ENCODE peak calls at places on chromosomes 4 and X, in ten cellular contexts. R is A673, S is transverse colon, B is HepG2, W is ascending aorta, M is OCI-LY7, Z is stomach, Q is uterus, L is neuronal stem cell, I is mesendoderm. A is an unnamed sample. For H3K4me1, the result is how much of the 10 kb centered on the place peaks cover.

GRCh38 chr4:106365613-106366012 is 3.0 kb downstream of the GIMD1 start:
- DNase-seq in R (peak), S (no peak), B (peak), W (no peak), M (no peak), Z (no peak), Q (no peak), L (no peak), I (peak), A (no peak)

GRCh38 chr4:52037730-52038108 is 380 bp downstream of the SGCB start:
- DNase-seq in R (peak), S (peak), B (no peak), W (no peak), M (peak), Z (no peak), Q (peak), L (no peak), I (peak), A (no peak)

GRCh38 chr4:109033993-109034392 is 268.5 kb downstream of the COL25A1 start:
- DNase-seq in R (no peak), S (no peak), B (no peak), W (no peak), M (no peak), Z (no peak), Q (no peak), L (no peak), I (no peak), A (no peak)

GRCh38 chr4:6753103-6753560 is 29.4 kb upstream of the KIAA0232 start:
- DNase-seq in R (no peak), S (peak), B (peak), W (no peak), M (no peak), Z (no peak), Q (no peak), L (no peak), I (no peak), A (no peak)

GRCh38 chr4:92198711-92199110 is 105.1 kb upstream of the GRID2 start:
- DNase-seq in R (no peak), S (no peak), B (no peak), W (no peak), M (no peak), Z (no peak), Q (no peak), L (no peak), I (no peak), A (no peak)

GRCh38 chr4:573122-573892 is 2.8 kb downstream of the TMEM271 start:
- DNase-seq in R (no peak), S (no peak), B (no peak), W (no peak), M (no peak), Z (no peak), Q (no peak), L (no peak), I (no peak), A (no peak)

GRCh38 chrX:25810202-25810601 is 327.9 kb upstream of the MAGEB18 start:
- DNase-seq in R (peak), S (no peak), B (no peak), W (no peak), M (no peak), Z (no peak), Q (no peak), L (no peak), I (peak), A (no peak)

GRCh38 chr4:40626183-40626990 is 3.3 kb downstream of the RBM47 start:
- DNase-seq in R (no peak), S (no peak), B (no peak), W (no peak), M (no peak), Z (no peak), Q (no peak), L (no peak), I (peak), A (no peak)

GRCh38 chrX:65993332-65993731 is 46.5 kb downstream of the VSIG4 start:
- DNase-seq in R (no peak), S (no peak), B (no peak), W (no peak), M (no peak), Z (no peak), Q (no peak), L (no peak), I (no peak), A (no peak)

GRCh38 chr4:121784975-121785374 is 16.1 kb upstream of the EXOSC9 start:
- DNase-seq in R (peak), S (no peak), B (no peak), W (no peak), M (no peak), Z (no peak), Q (no peak), L (no peak), I (no peak), A (no peak)

GRCh38 chr4:166903408-166903807 is 330.9 kb downstream of the SPOCK3 start:
- DNase-seq in R (peak), S (no peak), B (no peak), W (no peak), M (no peak), Z (no peak), Q (no peak), L (no peak), I (no peak), A (no peak)

GRCh38 chr4:110287130-110287529 is 88.7 kb upstream of the ELOVL6 start:
- DNase-seq in R (peak), S (no peak), B (no peak), W (no peak), M (no peak), Z (no peak), Q (no peak), L (no peak), I (no peak), A (no peak)

GRCh38 chr4:94947681-94948108 is 189.9 kb downstream of the BMPR1B start:
- DNase-seq in R (no peak), S (no peak), B (no peak), W (no peak), M (no peak), Z (no peak), Q (no peak), L (no peak), I (peak), A (no peak)

GRCh38 chrX:14697453-14697852 is 168.1 kb downstream of the GLRA2 start:
- DNase-seq in R (peak), S (peak), B (peak), W (no peak), M (peak), Z (peak), Q (no peak), L (peak), I (peak), A (no peak)

GRCh38 chr4:78166582-78166981 is 109.5 kb downstream of the FRAS1 start:
- DNase-seq in R (no peak), S (no peak), B (no peak), W (no peak), M (no peak), Z (no peak), Q (no peak), L (no peak), I (no peak), A (no peak)

GRCh38 chr4:67593741-67594175 is 35.2 kb downstream of the STAP1 start:
- DNase-seq in R (no peak), S (no peak), B (no peak), W (no peak), M (no peak), Z (no peak), Q (no peak), L (no peak), I (no peak), A (no peak)

DNA sequence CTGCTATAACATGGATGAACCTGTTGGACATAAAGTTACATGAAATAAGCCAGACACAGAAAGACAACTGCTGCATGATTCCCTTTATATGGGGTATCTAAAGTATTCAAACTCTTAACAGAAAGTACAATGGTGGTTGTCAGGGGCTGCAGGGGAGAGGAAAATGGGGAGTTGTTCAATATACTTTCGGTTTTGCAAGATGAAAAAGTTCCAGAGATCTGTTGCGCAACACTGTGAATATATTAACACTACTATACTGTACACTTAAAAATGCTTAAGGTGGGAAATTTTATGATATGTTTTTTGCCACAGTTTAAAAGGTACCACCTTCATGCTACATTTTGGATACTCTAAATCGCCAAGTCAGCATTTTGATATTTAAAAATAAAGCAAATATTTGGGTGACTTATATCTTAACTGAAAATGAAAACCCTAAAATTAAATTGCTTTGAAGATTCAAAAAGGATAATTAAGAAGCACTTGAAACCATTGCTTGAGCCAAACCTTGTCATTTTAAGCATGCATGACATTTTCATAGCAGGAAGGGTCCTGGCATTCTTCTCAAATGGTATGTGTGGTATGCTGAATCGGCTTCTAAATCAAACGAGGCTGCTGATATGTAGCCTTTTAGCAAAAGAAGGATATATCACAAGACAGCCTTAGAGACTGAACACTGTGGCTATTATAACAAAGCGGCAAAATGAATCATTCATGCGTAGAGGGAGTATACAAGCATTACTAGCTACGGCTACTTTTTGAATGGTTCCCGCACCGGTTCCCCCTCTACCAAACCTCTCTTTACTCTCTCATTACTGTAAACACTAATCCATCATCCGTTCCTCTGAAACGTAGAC is 607.1 kb upstream of the DIPK2B start:
- DNase-seq in R (peak), S (no peak), B (no peak), W (no peak), M (no peak), Z (no peak), Q (no peak), L (peak), I (peak), A (peak)
- H3K4me1 ChIP-seq in R (under half), S (under half), B (under half), W (under half), M (under half), Z (under half), Q (under half), L (under half), I (under half), A (under half)

DNA sequence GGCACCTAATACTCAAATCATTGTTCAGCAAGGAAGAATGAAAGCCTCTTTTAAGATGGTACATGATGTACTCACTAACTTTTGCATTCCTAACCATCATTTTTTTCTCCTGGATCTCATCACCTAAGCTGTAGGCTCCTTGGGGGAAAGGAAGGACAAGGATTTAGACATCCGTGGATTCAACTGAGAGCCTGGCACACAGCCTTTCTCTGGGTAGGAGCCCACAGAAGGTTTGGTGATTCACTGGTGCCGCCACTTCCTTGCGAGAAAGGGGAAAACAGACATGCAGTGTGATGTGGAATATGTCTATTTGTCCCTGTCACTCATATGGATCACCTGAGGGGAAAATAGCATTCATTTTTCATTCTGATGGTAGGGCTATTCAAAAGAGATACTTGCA is 147.3 kb downstream of the PCDH7 start:
- DNase-seq in R (no peak), S (peak), B (no peak), W (no peak), M (no peak), Z (no peak), Q (peak), L (no peak), I (no peak), A (no peak)
- H3K4me1 ChIP-seq in R (under half), S (under half), B (under half), W (under half), M (under half), Z (under half), Q (under half), L (under half), I (under half), A (under half)

GRCh38 chrX:123489011-123489410 is 243.8 kb downstream of the THOC2 start:
- DNase-seq in R (no peak), S (no peak), B (no peak), W (no peak), M (no peak), Z (no peak), Q (no peak), L (no peak), I (no peak), A (no peak)

GRCh38 chrX:123487226-123487625 is 245.6 kb downstream of the THOC2 start:
- DNase-seq in R (no peak), S (no peak), B (no peak), W (no peak), M (no peak), Z (no peak), Q (no peak), L (no peak), I (no peak), A (no peak)

GRCh38 chrX:123481908-123482873 is 250.7 kb downstream of the THOC2 start:
- DNase-seq in R (peak), S (no peak), B (no peak), W (no peak), M (no peak), Z (no peak), Q (no peak), L (peak), I (peak), A (no peak)

GRCh38 chrX:123487674-123488073 is 245.2 kb downstream of the THOC2 start:
- DNase-seq in R (no peak), S (no peak), B (no peak), W (no peak), M (no peak), Z (no peak), Q (no peak), L (no peak), I (no peak), A (no peak)
- H3K4me1 ChIP-seq in R (under half), S (under half), B (under half), W (under half), M (under half), Z (under half), Q (under half), L (under half), I (under half), A (under half)

GRCh38 chr4:16838226-16838875 is 60.1 kb downstream of the LDB2 start:
- DNase-seq in R (no peak), S (no peak), B (no peak), W (no peak), M (no peak), Z (no peak), Q (no peak), L (no peak), I (no peak), A (no peak)

GRCh38 chr4:16844796-16845586 is 53.5 kb downstream of the LDB2 start:
- DNase-seq in R (no peak), S (no peak), B (peak), W (no peak), M (no peak), Z (no peak), Q (no peak), L (peak), I (peak), A (no peak)

GRCh38 chr4:16846520-16847117 is 51.8 kb downstream of the LDB2 start:
- DNase-seq in R (no peak), S (no peak), B (no peak), W (no peak), M (no peak), Z (no peak), Q (no peak), L (no peak), I (no peak), A (no peak)

GRCh38 chr4:16843831-16844508 is 54.5 kb downstream of the LDB2 start:
- DNase-seq in R (peak), S (no peak), B (peak), W (no peak), M (no peak), Z (no peak), Q (no peak), L (no peak), I (peak), A (no peak)
- H3K4me1 ChIP-seq in R (half or more), S (under half), B (under half), W (under half), M (under half), Z (under half), Q (under half), L (under half), I (under half), A (under half)

DNA sequence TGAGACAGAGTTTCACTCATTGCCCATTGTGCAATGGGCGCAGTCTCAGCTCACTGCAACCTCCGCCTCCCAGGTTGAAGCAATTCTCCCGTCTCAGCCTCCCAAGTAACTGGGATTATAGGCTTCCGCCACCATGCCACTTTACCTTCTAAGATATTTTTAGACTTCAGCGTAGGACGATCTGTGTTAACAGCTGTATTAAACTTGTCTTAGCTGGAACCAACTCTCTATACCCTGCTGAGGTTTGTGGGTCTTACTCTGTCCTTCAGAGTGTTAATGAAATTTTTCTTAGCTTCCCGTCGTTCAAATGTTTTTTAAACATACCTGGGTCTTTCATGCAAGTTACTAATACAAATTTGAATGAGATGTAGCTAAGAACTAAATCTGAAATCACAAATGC is 14.7 kb downstream of the TMEM165 start:
- DNase-seq in R (no peak), S (no peak), B (no peak), W (no peak), M (no peak), Z (no peak), Q (no peak), L (no peak), I (no peak), A (no peak)
- H3K4me1 ChIP-seq in R (under half), S (under half), B (under half), W (under half), M (under half), Z (half or more), Q (under half), L (under half), I (under half), A (under half)

GRCh38 chr4:2849267-2850140 is 5.9 kb downstream of the ADD1 start:
- DNase-seq in R (no peak), S (peak), B (no peak), W (no peak), M (no peak), Z (peak), Q (no peak), L (no peak), I (no peak), A (no peak)
- H3K4me1 ChIP-seq in R (under half), S (under half), B (half or more), W (half or more), M (under half), Z (half or more), Q (under half), L (under half), I (under half), A (half or more)

DNA sequence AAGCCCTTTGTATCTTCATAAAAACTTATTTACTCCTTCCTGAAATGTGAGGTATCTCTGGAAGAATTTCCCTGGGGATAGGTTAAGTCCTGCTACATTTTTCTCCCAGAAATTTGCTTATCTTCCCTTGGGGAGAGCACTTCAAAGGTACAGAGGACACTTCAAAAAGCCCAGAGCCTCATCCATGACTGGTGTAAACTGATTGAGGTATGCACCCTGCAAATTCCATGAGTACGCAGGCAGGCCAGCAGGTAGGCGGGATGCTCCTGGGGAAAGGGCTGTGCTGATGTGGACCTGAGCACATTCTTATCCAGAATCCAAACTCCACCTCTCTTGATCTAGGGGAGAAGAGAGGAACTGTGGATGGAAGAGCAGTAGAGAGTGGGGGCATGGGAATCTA is 26.3 kb upstream of the RASGEF1B start:
- DNase-seq in R (no peak), S (no peak), B (no peak), W (no peak), M (no peak), Z (no peak), Q (no peak), L (no peak), I (peak), A (no peak)
- H3K4me1 ChIP-seq in R (under half), S (under half), B (under half), W (under half), M (under half), Z (under half), Q (under half), L (under half), I (under half), A (under half)

GRCh38 chr4:80252953-80253352 is 13.5 kb upstream of the FGF5 start:
- DNase-seq in R (no peak), S (no peak), B (no peak), W (no peak), M (no peak), Z (no peak), Q (no peak), L (no peak), I (no peak), A (no peak)
- H3K4me1 ChIP-seq in R (under half), S (under half), B (under half), W (under half), M (under half), Z (under half), Q (under half), L (under half), I (under half), A (under half)

GRCh38 chr4:74503580-74503979 is 58.6 kb downstream of the AREG start:
- DNase-seq in R (no peak), S (no peak), B (peak), W (no peak), M (no peak), Z (no peak), Q (no peak), L (no peak), I (no peak), A (no peak)

GRCh38 chr4:74501579-74501978 is 56.6 kb downstream of the AREG start:
- DNase-seq in R (no peak), S (no peak), B (no peak), W (no peak), M (no peak), Z (no peak), Q (no peak), L (no peak), I (no peak), A (no peak)

GRCh38 chr4:74499986-74500781 is 55.2 kb downstream of the AREG start:
- DNase-seq in R (no peak), S (no peak), B (no peak), W (no peak), M (no peak), Z (no peak), Q (no peak), L (no peak), I (no peak), A (no peak)

DNA sequence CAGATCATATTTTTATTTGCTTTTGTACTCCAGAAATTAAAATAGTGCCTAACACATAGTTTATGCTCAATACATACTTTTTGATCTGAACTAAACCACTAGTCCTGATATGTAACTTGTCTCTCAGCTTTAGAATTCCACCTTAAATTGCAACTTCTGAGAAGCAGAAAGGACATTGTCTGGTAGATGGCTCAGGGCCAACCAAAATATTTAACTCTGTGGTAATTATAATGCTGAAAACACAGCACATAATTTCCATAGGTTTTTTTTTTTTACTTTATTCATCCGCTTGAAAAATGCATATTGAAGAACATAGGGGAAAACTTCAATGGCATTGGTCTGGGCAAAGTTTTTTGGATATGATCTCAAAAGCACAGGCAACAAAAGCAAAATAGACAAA is 59.3 kb downstream of the AREG start:
- DNase-seq in R (no peak), S (no peak), B (no peak), W (no peak), M (no peak), Z (no peak), Q (no peak), L (no peak), I (no peak), A (no peak)
- H3K4me1 ChIP-seq in R (under half), S (under half), B (under half), W (under half), M (under half), Z (under half), Q (under half), L (under half), I (under half), A (under half)

DNA sequence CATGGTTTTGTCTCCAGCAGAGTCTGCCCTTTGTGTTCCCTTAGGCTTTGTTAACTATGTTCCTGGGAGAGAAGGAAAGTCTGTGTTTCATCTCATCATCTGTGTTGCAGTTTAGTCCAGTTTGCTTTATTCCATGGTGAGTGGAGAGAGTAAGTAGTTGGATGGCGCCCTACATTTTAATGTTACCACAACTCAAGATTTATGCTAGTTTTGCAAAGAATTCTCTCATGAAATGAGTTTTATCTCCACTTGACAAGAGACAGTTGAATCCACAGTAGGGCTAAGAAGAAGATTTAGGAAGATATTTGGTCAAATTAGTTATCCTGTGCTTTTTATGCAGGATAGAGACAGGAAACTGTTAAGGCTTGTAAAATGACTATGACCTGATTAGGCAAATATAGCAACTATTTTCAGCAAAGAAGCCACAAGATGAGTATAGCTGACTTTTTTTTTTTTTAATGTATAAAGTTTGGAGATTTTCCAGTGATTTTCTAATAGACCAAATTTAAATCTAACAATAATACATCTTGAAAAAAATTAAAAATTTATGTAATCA is 16.6 kb downstream of the SEPTIN11 start:
- DNase-seq in R (peak), S (no peak), B (no peak), W (no peak), M (no peak), Z (no peak), Q (no peak), L (no peak), I (no peak), A (no peak)
- H3K4me1 ChIP-seq in R (under half), S (under half), B (under half), W (under half), M (under half), Z (under half), Q (under half), L (under half), I (under half), A (under half)